ENCODE peak calls at places on chromosomes 5 and 9, in seven cellular contexts. L is adrenal gland, E is IMR-90, T is Peyer's patch, A is heart left ventricle, O is H1, I is sigmoid colon. S is an unnamed sample. For H3K36me3, the result is how much of the 10 kb centered on the place peaks cover.

GRCh38 chr5:111697881-111698757 is 58.9 kb downstream of the NREP start:
- DNase-seq in T (no peak), A (no peak), O (no peak), I (no peak), E (peak), L (no peak), S (no peak)

GRCh38 chr9:70256123-70256551 is 2.6 kb upstream of the SMC5 start:
- DNase-seq in A (no peak), E (peak), O (no peak), T (no peak), I (no peak), L (no peak), S (no peak)

GRCh38 chr5:72501475-72501874 is 5.7 kb downstream of the ZNF366 start:
- DNase-seq in O (no peak), E (peak), A (no peak), I (no peak), L (no peak), T (no peak), S (no peak)

GRCh38 chr9:74876611-74877010 is 11.1 kb downstream of the TRPM6 start:
- DNase-seq in O (no peak), A (no peak), L (no peak), T (no peak), E (no peak), I (no peak), S (no peak)

GRCh38 chr5:67287795-67288194 is 91.2 kb upstream of the CD180 start:
- DNase-seq in O (no peak), L (no peak), T (no peak), I (no peak), E (peak), A (no peak), S (no peak)

GRCh38 chr5:204462-204861 is 13.2 kb downstream of the LRRC14B start:
- DNase-seq in I (no peak), A (no peak), L (no peak), T (no peak), O (no peak), E (no peak), S (no peak)

GRCh38 chr5:88158056-88158455 is 110.6 kb downstream of the TMEM161B start:
- DNase-seq in L (no peak), O (no peak), A (no peak), T (no peak), E (no peak), I (no peak), S (no peak)

GRCh38 chr5:671459-672328 is 21.5 kb downstream of the TPPP start:
- DNase-seq in I (peak), L (peak), A (peak), O (peak), E (peak), T (peak), S (peak)

GRCh38 chr5:81696418-81697397 is 54.2 kb downstream of the SSBP2 start:
- DNase-seq in O (no peak), E (no peak), A (no peak), L (no peak), I (no peak), T (no peak), S (no peak)

GRCh38 chr5:124179788-124180187 is 566.7 kb downstream of the ZNF608 start:
- DNase-seq in E (no peak), I (no peak), A (no peak), O (no peak), T (no peak), L (no peak), S (no peak)

GRCh38 chr5:72252574-72253155 is 67.4 kb downstream of the MRPS27 start:
- DNase-seq in L (no peak), I (no peak), O (no peak), T (no peak), E (no peak), A (no peak), S (no peak)

GRCh38 chr5:167442922-167443321 is 848.5 kb upstream of the WWC1 start:
- DNase-seq in O (no peak), L (peak), E (no peak), T (no peak), I (no peak), A (no peak), S (peak)

GRCh38 chr5:115126303-115126702 is 43.4 kb downstream of the TRIM36 start:
- DNase-seq in A (no peak), O (no peak), I (no peak), L (no peak), T (no peak), E (peak), S (no peak)

GRCh38 chr9:127803507-127804352 is 1.0 kb downstream of the FPGS start:
- DNase-seq in T (no peak), A (no peak), E (no peak), L (peak), O (no peak), I (peak), S (peak)

GRCh38 chr5:60604771-60605170 is 95.2 kb downstream of the DEPDC1B start:
- DNase-seq in L (no peak), O (no peak), E (no peak), T (no peak), A (no peak), I (no peak), S (no peak)

GRCh38 chr5:62720036-62720441 is 141.4 kb downstream of the LRRC70 start:
- DNase-seq in A (no peak), T (no peak), O (peak), I (no peak), L (no peak), E (peak), S (peak)

GRCh38 chr5:96149546-96149945 is 187.9 kb upstream of the ELL2 start:
- DNase-seq in A (no peak), O (no peak), E (peak), L (no peak), I (no peak), T (no peak), S (no peak)

GRCh38 chr9:124782661-124783574 is 6.0 kb downstream of the OLFML2A start:
- DNase-seq in A (no peak), T (peak), O (peak), E (no peak), I (peak), L (peak), S (no peak)

GRCh38 chr9:13224366-13224765 is 55.1 kb downstream of the MPDZ start:
- DNase-seq in I (no peak), L (no peak), A (no peak), O (no peak), E (no peak), T (no peak), S (no peak)

GRCh38 chr9:135253305-135254004 is 166.0 kb downstream of the OLFM1 start:
- DNase-seq in O (peak), A (no peak), I (peak), E (no peak), T (no peak), L (no peak), S (peak)

GRCh38 chr9:128916204-128916603 is 4.6 kb upstream of the PHYHD1 start:
- DNase-seq in O (no peak), E (no peak), I (peak), A (peak), L (no peak), T (no peak), S (peak)

GRCh38 chr9:135479469-135480052 is at the start of gene PPP1R26:
- DNase-seq in O (no peak), A (no peak), T (no peak), I (no peak), L (no peak), E (no peak), S (no peak)

GRCh38 chr5:73541981-73542380 is 23.5 kb downstream of the ANKRA2 start:
- DNase-seq in T (no peak), O (no peak), E (peak), I (no peak), A (no peak), L (no peak), S (no peak)

GRCh38 chr5:123007292-123007691 is 29.2 kb downstream of the PPIC start:
- DNase-seq in A (no peak), T (no peak), E (no peak), O (no peak), L (no peak), I (no peak), S (no peak)

GRCh38 chr5:109688999-109689739 is 558 bp upstream of the MAN2A1 start:
- DNase-seq in L (peak), E (peak), A (peak), T (peak), I (peak), O (peak), S (peak)

GRCh38 chr9:137534256-137535119 is 15.7 kb downstream of the PNPLA7 start:
- DNase-seq in L (peak), A (peak), O (no peak), E (peak), I (no peak), T (no peak), S (no peak)

GRCh38 chr5:6397536-6398269 is 19.4 kb upstream of the MED10 start:
- DNase-seq in O (no peak), E (no peak), L (no peak), I (no peak), A (no peak), T (no peak), S (no peak)

GRCh38 chr5:66223637-66224036 is 79.5 kb downstream of the SREK1 start:
- DNase-seq in O (no peak), A (no peak), E (no peak), L (no peak), T (no peak), I (no peak), S (no peak)

GRCh38 chr5:28275931-28276330 is 1237.5 kb upstream of the CDH9 start:
- DNase-seq in I (no peak), T (no peak), L (no peak), A (no peak), E (no peak), O (no peak), S (no peak)

GRCh38 chr5:43425965-43426364 is 13.8 kb upstream of the CCL28 start:
- DNase-seq in O (no peak), E (peak), A (no peak), T (no peak), L (no peak), I (no peak), S (no peak)

GRCh38 chr5:175750476-175751080 is 92.7 kb downstream of the HRH2 start:
- DNase-seq in L (no peak), A (no peak), E (no peak), O (peak), T (no peak), I (no peak), S (no peak)

GRCh38 chr9:1100945-1101344 is 50.8 kb downstream of the DMRT2 start:
- DNase-seq in L (no peak), I (no peak), E (peak), A (peak), T (peak), O (peak), S (peak)

GRCh38 chr5:175862131-175863012 is 9.0 kb upstream of the CPLX2 start:
- DNase-seq in O (no peak), L (no peak), I (no peak), T (no peak), E (no peak), A (no peak), S (no peak)

GRCh38 chr9:133137451-133138231 is 16.6 kb upstream of the RALGDS start:
- DNase-seq in O (no peak), I (peak), T (no peak), A (peak), E (no peak), L (no peak), S (no peak)

GRCh38 chr9:113626735-113627495 is 163.4 kb downstream of the RGS3 start:
- DNase-seq in O (no peak), L (peak), T (peak), I (peak), E (no peak), A (peak), S (no peak)

GRCh38 chr5:90932052-90932699 is 373.6 kb downstream of the ADGRV1 start:
- DNase-seq in I (peak), E (peak), O (no peak), T (peak), L (peak), A (no peak), S (no peak)

GRCh38 chr9:17021379-17021970 is 113.4 kb upstream of the CNTLN start:
- DNase-seq in I (no peak), A (no peak), T (no peak), L (no peak), E (peak), O (no peak), S (no peak)

GRCh38 chr5:177310332-177310731 is 1.4 kb downstream of the MXD3 start:
- DNase-seq in O (no peak), E (no peak), L (no peak), T (no peak), A (peak), I (no peak), S (no peak)

GRCh38 chr5:177311361-177311722 is 356 bp downstream of the MXD3 start:
- DNase-seq in L (peak), A (peak), T (no peak), I (no peak), E (no peak), O (no peak), S (no peak)

GRCh38 chr5:177310757-177311173 is 933 bp downstream of the MXD3 start:
- DNase-seq in A (peak), T (peak), I (peak), O (no peak), E (peak), L (no peak), S (no peak)

GRCh38 chr5:177312649-177313181 is 1.0 kb upstream of the MXD3 start:
- DNase-seq in T (peak), A (peak), I (peak), L (peak), E (no peak), O (no peak), S (no peak)

DNA sequence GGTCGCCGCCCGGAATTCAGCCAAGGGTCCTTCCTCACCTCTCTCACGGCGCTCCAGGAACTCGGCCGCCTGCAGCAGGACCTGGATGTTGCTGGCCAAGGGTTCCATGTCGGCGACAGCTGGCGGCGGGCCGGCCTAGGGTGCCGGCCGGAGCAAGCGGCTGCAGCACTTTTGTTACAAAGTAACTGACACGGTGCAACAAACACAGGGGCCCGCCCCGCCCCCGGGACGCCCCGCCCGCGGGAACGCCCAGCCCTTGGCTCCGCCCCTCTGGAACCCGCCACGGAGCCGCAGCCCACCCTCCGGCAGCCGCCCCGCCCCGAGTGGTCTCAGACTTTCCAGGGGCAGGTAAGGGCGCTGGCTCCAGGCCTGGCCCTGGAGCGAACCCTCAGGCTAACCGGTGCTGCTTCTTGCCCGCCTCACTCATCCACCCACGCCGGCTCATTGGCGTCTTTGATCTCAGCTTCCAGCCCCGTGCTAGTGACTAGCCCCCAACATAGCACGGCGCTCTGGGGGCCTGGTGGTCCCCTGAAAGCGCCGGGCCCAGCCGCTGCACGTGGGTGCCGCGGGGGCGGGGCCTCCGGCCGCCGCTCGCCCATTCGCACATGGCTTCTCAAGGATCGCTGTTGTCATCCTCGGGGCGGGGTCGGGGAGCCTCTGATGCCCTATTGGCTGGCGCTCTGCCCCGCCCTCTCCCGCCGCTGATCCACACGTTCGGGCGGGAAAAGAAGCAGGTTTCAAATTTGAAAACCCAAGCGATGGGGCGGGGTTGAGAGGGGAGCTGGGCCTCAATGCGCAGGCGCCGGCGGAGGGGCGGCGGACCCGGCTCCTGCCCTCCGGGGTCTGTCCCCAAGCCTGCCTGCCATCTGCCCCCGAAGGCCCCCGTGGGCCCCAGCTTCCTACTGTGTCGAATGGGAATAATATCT is at the start of gene MXD3:
- DNase-seq in E (peak), O (peak), L (peak), A (peak), T (peak), I (peak), S (peak)
- TF ChIP-seq POLR2A in E (no peak), O (no peak), L (no peak), A (no peak), T (no peak), I (no peak), S (no peak)

GRCh38 chr5:139384591-139385051 is 1.5 kb upstream of the SLC23A1 start:
- DNase-seq in L (no peak), E (no peak), O (no peak), I (no peak), A (no peak), T (no peak), S (no peak)
- H3K4me3 ChIP-seq in L (no peak), E (no peak), O (no peak), I (peak), A (peak), T (peak), S (peak)

DNA sequence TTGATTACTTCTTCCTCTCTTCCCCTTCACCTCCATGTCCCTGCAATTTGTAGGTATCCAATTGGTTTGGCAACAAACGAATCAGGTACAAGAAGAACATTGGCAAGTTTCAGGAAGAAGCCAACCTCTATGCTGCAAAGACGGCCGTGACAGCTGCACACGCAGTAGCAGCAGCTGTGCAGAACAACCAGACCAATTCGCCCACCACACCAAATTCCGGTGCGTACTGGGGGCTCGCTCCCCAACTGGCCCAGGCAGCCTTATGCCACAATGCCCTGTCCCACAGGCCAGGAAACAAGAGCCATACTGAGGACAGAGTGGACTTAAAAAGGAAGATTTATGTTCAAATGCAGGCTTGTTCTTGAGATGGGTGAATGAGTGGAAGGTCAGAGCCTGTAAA is 213.5 kb downstream of the PBX3 start:
- DNase-seq in O (no peak), L (no peak), I (no peak), T (no peak), A (no peak), E (no peak), S (no peak)
- H3K36me3 ChIP-seq in O (under half), L (under half), I (under half), T (under half), A (under half), E (under half), S (under half)

GRCh38 chr9:37429441-37430285 is 7.2 kb downstream of the GRHPR start:
- DNase-seq in T (no peak), A (no peak), E (no peak), O (no peak), L (no peak), I (peak), S (peak)
- TF ChIP-seq POLR2A in T (no peak), A (no peak), E (no peak), O (no peak), L (no peak), I (no peak), S (no peak)

S was measured in right lobe of liver.